ENCODE peak calls at places on chromosome 12, in five cellular contexts. R, A, N, J and Z are unnamed samples.

GRCh38 chr12:39252628-39253027 is 190.3 kb downstream of the KIF21A start:
- DNase-seq in R (no peak), A (no peak), J (no peak), N (no peak), Z (no peak)

GRCh38 chr12:8156845-8157244 is at the start of gene ZNF705A:
- DNase-seq in N (peak; percentile 76), A (no peak), R (no peak), J (no peak), Z (no peak)

GRCh38 chr12:105820407-105821140 is 318.2 kb downstream of the NUAK1 start:
- DNase-seq in J (no peak), A (no peak), R (no peak), N (no peak), Z (no peak)

GRCh38 chr12:101759396-101760047 is 20.3 kb upstream of the SYCP3 start:
- DNase-seq in N (peak; percentile 43), J (no peak), R (no peak), A (peak; percentile 44), Z (no peak)

GRCh38 chr12:48004039-48004940 is at the start of gene COL2A1:
- DNase-seq in N (peak; percentile 39), A (peak; percentile 78), J (peak; percentile 88), R (peak; percentile 53), Z (peak; percentile 68)

GRCh38 chr12:29026419-29026818 is 122.7 kb upstream of the FAR2 start:
- DNase-seq in J (no peak), A (no peak), R (no peak), N (no peak), Z (no peak)

GRCh38 chr12:111194703-111195051 is 174.2 kb downstream of the PHETA1 start:
- DNase-seq in J (no peak), N (no peak), R (no peak), A (no peak), Z (no peak)

GRCh38 chr12:101648195-101648594 is 49.2 kb upstream of the CHPT1 start:
- DNase-seq in J (no peak), A (no peak), R (no peak), N (no peak), Z (no peak)

GRCh38 chr12:1844223-1844622 is 23.9 kb downstream of the LRTM2 start:
- DNase-seq in J (no peak), R (peak; percentile 9), N (no peak), A (no peak), Z (no peak)

GRCh38 chr12:53058674-53059433 is 9.0 kb downstream of the TNS2 start:
- DNase-seq in R (peak; percentile 29), A (no peak), N (no peak), J (no peak), Z (no peak)

GRCh38 chr12:52278931-52279682 is 4.7 kb downstream of the KRT86 start:
- DNase-seq in J (peak; percentile 89), A (peak; percentile 75), R (peak; percentile 90), N (peak; percentile 92), Z (peak; percentile 91)

GRCh38 chr12:75665216-75665615 is 153.8 kb upstream of the KRR1 start:
- DNase-seq in A (no peak), N (no peak), J (no peak), R (no peak), Z (no peak)

GRCh38 chr12:71216725-71217579 is 59.2 kb upstream of the TSPAN8 start:
- DNase-seq in N (peak; percentile 45), R (peak; percentile 31), A (peak; percentile 46), J (no peak), Z (peak; percentile 9)
- TF ChIP-seq CTCF in N (peak; percentile 35), R (peak; percentile 40), A (peak; percentile 42), J (peak; percentile 36), Z (peak; percentile 68)

GRCh38 chr12:125064492-125064891 is 743 bp upstream of the AACS start:
- DNase-seq in N (no peak), A (no peak), J (no peak), R (no peak), Z (no peak)

GRCh38 chr12:125065753-125066570 is 727 bp downstream of the AACS start:
- DNase-seq in N (no peak), A (no peak), R (no peak), J (no peak), Z (no peak)

GRCh38 chr12:125068391-125068790 is 3.2 kb downstream of the AACS start:
- DNase-seq in J (no peak), A (no peak), N (no peak), R (no peak), Z (no peak)

GRCh38 chr12:125061229-125061628 is 4.0 kb upstream of the AACS start:
- DNase-seq in R (no peak), J (no peak), A (no peak), N (no peak), Z (no peak)

GRCh38 chr12:125065021-125065752 is at the start of gene AACS:
- DNase-seq in J (peak; percentile 91), N (peak; percentile 80), R (peak; percentile 88), A (peak; percentile 90), Z (peak; percentile 73)
- TF ChIP-seq CTCF in J (no peak), N (no peak), R (no peak), A (peak; percentile 1), Z (no peak)

DNA sequence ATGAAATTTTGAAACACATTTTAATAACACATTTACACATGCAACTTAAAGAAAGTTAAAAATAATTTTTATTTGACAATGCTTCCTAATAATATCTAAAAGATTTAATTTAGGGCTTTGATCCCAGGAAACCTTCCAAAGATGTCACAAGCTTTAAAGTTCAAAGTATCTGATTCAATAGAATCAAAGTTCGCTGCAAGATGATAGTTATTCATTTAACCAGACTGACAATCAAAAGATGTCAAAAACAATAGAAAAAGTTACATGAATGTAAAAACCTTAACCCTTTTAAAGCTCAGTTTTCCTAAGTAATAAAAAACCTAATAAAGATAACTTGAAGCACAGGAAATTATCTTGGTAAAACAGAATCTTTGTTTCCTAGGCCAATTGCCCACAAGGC is 67.7 kb downstream of the SDR9C7 start:
- DNase-seq in A (no peak), J (no peak), N (no peak), R (no peak), Z (no peak)
- TF ChIP-seq CTCF in A (no peak), J (no peak), N (no peak), R (no peak), Z (no peak)

DNA sequence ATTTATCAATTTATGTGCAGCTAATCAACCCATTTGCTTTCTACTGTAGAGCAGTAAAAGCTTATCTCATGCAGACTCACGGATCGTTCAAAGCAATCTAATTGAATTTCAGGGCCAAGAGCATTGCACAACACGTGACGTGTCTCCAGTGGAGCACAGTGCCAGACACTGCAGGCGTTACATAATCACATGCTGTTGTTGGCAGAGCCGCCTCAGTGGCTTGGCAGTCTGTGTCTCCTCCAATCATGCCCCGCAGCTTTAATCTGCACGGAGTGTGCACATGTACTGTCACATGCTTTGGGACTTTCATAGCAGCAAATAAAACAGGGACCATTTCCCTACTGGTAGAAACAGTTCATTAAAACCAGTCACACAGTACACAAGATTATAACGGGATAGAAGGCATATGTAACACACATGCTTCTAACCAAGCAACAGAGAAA is 309.3 kb downstream of the ITPR2 start:
- DNase-seq in J (no peak), R (peak; percentile 46), N (no peak), A (no peak), Z (no peak)
- TF ChIP-seq CTCF in J (no peak), R (no peak), N (no peak), A (no peak), Z (no peak)

GRCh38 chr12:64351265-64351664 is 39.3 kb downstream of the C12orf56 start:
- DNase-seq in R (no peak), N (no peak), A (no peak), J (no peak), Z (no peak)

GRCh38 chr12:64347630-64348029 is 42.9 kb downstream of the C12orf56 start:
- DNase-seq in J (no peak), N (no peak), A (no peak), R (no peak), Z (no peak)

GRCh38 chr12:64352181-64352580 is 38.4 kb downstream of the C12orf56 start:
- DNase-seq in J (no peak), R (no peak), A (no peak), N (peak; percentile 24), Z (no peak)
- TF ChIP-seq CTCF in J (no peak), R (no peak), A (no peak), N (no peak), Z (no peak)

GRCh38 chr12:19506497-19506896 is 67.2 kb downstream of the AEBP2 start:
- DNase-seq in R (no peak), N (no peak), J (no peak), A (no peak), Z (no peak)

GRCh38 chr12:19507823-19508222 is 68.5 kb downstream of the AEBP2 start:
- DNase-seq in J (no peak), A (no peak), N (peak; percentile 17), R (no peak), Z (no peak)
- TF ChIP-seq CTCF in J (no peak), A (peak; percentile 39), N (peak; percentile 45), R (no peak), Z (no peak)

DNA sequence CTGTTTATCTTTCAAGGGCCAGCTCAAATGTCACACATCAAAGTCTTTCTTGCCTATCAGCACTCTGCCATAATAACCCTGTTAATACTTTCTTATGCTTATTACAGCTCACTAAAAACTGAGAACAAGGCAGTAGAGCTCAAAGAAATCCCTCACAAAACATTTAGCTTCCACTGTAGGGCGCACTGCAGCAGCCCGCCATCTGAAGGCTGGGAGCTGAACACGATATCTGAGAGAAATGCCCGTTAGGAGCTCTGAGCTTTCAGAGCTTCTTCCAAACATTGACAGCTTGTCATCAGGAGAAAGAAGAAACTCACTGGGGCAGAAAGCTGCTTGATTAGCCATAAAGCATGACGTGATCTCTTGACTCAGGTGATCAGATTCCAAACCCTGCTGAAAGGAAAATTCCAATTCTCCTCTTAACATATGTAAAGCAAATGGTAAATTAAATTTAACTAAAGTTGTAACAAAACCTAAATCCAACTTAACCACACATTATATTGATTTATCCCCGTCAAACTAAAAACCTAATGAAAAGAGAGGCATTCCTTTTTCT is 175.7 kb downstream of the C12orf50 start:
- DNase-seq in R (no peak), J (no peak), A (no peak), N (no peak), Z (no peak)
- TF ChIP-seq CTCF in R (no peak), J (no peak), A (no peak), N (no peak), Z (no peak)

GRCh38 chr12:92573104-92573503 is 129.7 kb upstream of the PLEKHG7 start:
- DNase-seq in N (no peak), J (no peak), A (no peak), R (no peak), Z (no peak)

GRCh38 chr12:92568631-92569128 is 134.1 kb upstream of the PLEKHG7 start:
- DNase-seq in A (no peak), J (no peak), N (no peak), R (no peak), Z (no peak)

GRCh38 chr12:92571844-92572543 is 130.8 kb upstream of the PLEKHG7 start:
- DNase-seq in A (no peak), N (no peak), R (no peak), J (no peak), Z (no peak)

GRCh38 chr12:92571169-92571568 is 131.6 kb upstream of the PLEKHG7 start:
- DNase-seq in R (no peak), A (no peak), J (no peak), N (no peak), Z (no peak)

GRCh38 chr12:92570056-92570753 is 132.6 kb upstream of the PLEKHG7 start:
- DNase-seq in N (peak; percentile 88), R (peak; percentile 25), J (peak; percentile 58), A (peak; percentile 89), Z (peak; percentile 76)
- TF ChIP-seq CTCF in N (peak; percentile 97), R (peak; percentile 86), J (peak; percentile 73), A (peak; percentile 67), Z (peak; percentile 91)